ENCODE peak calls at places on chromosomes 16 and 17, in nine cellular contexts. One of them, this sample, is unnamed. For H3K4me1, the result is how much of the 10 kb centered on the place peaks cover.

GRCh38 chr17:81422776-81423697 is 27.8 kb downstream of the BAHCC1 start:
- DNase-seq in OCI-LY7: no peak
- DNase-seq in tibial artery: peak
- DNase-seq in breast epithelium: peak
- DNase-seq in hepatocyte: peak
- DNase-seq in stomach: peak
- DNase-seq in lower lobe of right lung: peak
- DNase-seq in prostate gland: peak
- DNase-seq in Peyer's patch: no peak
- DNase-seq in this sample: peak

GRCh38 chr17:39231587-39232551 is 6.1 kb upstream of the STAC2 start:
- DNase-seq in OCI-LY7: peak
- DNase-seq in tibial artery: no peak
- DNase-seq in breast epithelium: no peak
- DNase-seq in hepatocyte: peak
- DNase-seq in stomach: peak
- DNase-seq in lower lobe of right lung: peak
- DNase-seq in prostate gland: no peak
- DNase-seq in Peyer's patch: peak
- DNase-seq in this sample: no peak

GRCh38 chr17:50269477-50270429 is 4.5 kb upstream of the TMEM92 start:
- DNase-seq in OCI-LY7: peak
- DNase-seq in tibial artery: peak
- DNase-seq in breast epithelium: no peak
- DNase-seq in hepatocyte: peak
- DNase-seq in stomach: peak
- DNase-seq in lower lobe of right lung: peak
- DNase-seq in prostate gland: peak
- DNase-seq in Peyer's patch: peak
- DNase-seq in this sample: no peak

GRCh38 chr16:49500211-49500610 is 126.6 kb downstream of the C16orf78 start:
- DNase-seq in OCI-LY7: no peak
- DNase-seq in tibial artery: no peak
- DNase-seq in breast epithelium: no peak
- DNase-seq in hepatocyte: no peak
- DNase-seq in stomach: no peak
- DNase-seq in lower lobe of right lung: no peak
- DNase-seq in prostate gland: no peak
- DNase-seq in Peyer's patch: no peak
- DNase-seq in this sample: no peak

GRCh38 chr16:54928421-54929089 is 2.1 kb upstream of the IRX5 start:
- DNase-seq in OCI-LY7: peak
- DNase-seq in tibial artery: peak
- DNase-seq in breast epithelium: peak
- DNase-seq in hepatocyte: peak
- DNase-seq in stomach: peak
- DNase-seq in lower lobe of right lung: peak
- DNase-seq in prostate gland: peak
- DNase-seq in Peyer's patch: no peak
- DNase-seq in this sample: no peak

GRCh38 chr16:21162661-21163151 is 4.2 kb downstream of the LDAF1 start:
- DNase-seq in OCI-LY7: no peak
- DNase-seq in tibial artery: peak
- DNase-seq in breast epithelium: no peak
- DNase-seq in hepatocyte: no peak
- DNase-seq in stomach: peak
- DNase-seq in lower lobe of right lung: no peak
- DNase-seq in prostate gland: peak
- DNase-seq in Peyer's patch: no peak
- DNase-seq in this sample: no peak

GRCh38 chr17:41521574-41522261 is 3.0 kb upstream of the KRT15 start:
- DNase-seq in OCI-LY7: no peak
- DNase-seq in tibial artery: no peak
- DNase-seq in breast epithelium: peak
- DNase-seq in hepatocyte: peak
- DNase-seq in stomach: peak
- DNase-seq in lower lobe of right lung: peak
- DNase-seq in prostate gland: no peak
- DNase-seq in Peyer's patch: no peak
- DNase-seq in this sample: no peak

GRCh38 chr16:58755989-58756649 is 22.0 kb upstream of the GOT2 start:
- DNase-seq in OCI-LY7: peak
- DNase-seq in tibial artery: peak
- DNase-seq in breast epithelium: peak
- DNase-seq in hepatocyte: peak
- DNase-seq in stomach: peak
- DNase-seq in lower lobe of right lung: peak
- DNase-seq in prostate gland: peak
- DNase-seq in Peyer's patch: peak
- DNase-seq in this sample: peak

GRCh38 chr17:8762012-8762411 is 3.7 kb upstream of the SPDYE4 start:
- DNase-seq in OCI-LY7: no peak
- DNase-seq in tibial artery: no peak
- DNase-seq in breast epithelium: no peak
- DNase-seq in hepatocyte: no peak
- DNase-seq in stomach: no peak
- DNase-seq in lower lobe of right lung: no peak
- DNase-seq in prostate gland: no peak
- DNase-seq in Peyer's patch: no peak
- DNase-seq in this sample: no peak

GRCh38 chr17:45261577-45262515 is at the start of gene SPATA32:
- DNase-seq in OCI-LY7: peak
- DNase-seq in tibial artery: peak
- DNase-seq in breast epithelium: no peak
- DNase-seq in hepatocyte: peak
- DNase-seq in stomach: peak
- DNase-seq in lower lobe of right lung: peak
- DNase-seq in prostate gland: peak
- DNase-seq in Peyer's patch: peak
- DNase-seq in this sample: no peak

GRCh38 chr17:17503566-17504130 is 7.5 kb upstream of the RASD1 start:
- DNase-seq in OCI-LY7: no peak
- DNase-seq in tibial artery: no peak
- DNase-seq in breast epithelium: no peak
- DNase-seq in hepatocyte: no peak
- DNase-seq in stomach: no peak
- DNase-seq in lower lobe of right lung: peak
- DNase-seq in prostate gland: no peak
- DNase-seq in Peyer's patch: no peak
- DNase-seq in this sample: no peak

GRCh38 chr17:45783593-45784292 is 377 bp upstream of the CRHR1 start:
- DNase-seq in OCI-LY7: no peak
- DNase-seq in tibial artery: no peak
- DNase-seq in breast epithelium: no peak
- DNase-seq in hepatocyte: peak
- DNase-seq in stomach: no peak
- DNase-seq in lower lobe of right lung: no peak
- DNase-seq in prostate gland: peak
- DNase-seq in Peyer's patch: no peak
- DNase-seq in this sample: no peak

GRCh38 chr17:29613371-29613837 is 9.3 kb downstream of the CORO6 start:
- DNase-seq in OCI-LY7: peak
- DNase-seq in tibial artery: peak
- DNase-seq in breast epithelium: peak
- DNase-seq in hepatocyte: peak
- DNase-seq in stomach: peak
- DNase-seq in lower lobe of right lung: peak
- DNase-seq in prostate gland: peak
- DNase-seq in Peyer's patch: peak
- DNase-seq in this sample: peak

GRCh38 chr16:79212114-79212791 is 388.3 kb downstream of the MAF start:
- DNase-seq in OCI-LY7: no peak
- DNase-seq in tibial artery: no peak
- DNase-seq in breast epithelium: no peak
- DNase-seq in hepatocyte: no peak
- DNase-seq in stomach: no peak
- DNase-seq in lower lobe of right lung: no peak
- DNase-seq in prostate gland: no peak
- DNase-seq in Peyer's patch: no peak
- DNase-seq in this sample: no peak

GRCh38 chr17:28493467-28493866 is 12.7 kb upstream of the FOXN1 start:
- DNase-seq in OCI-LY7: no peak
- DNase-seq in tibial artery: no peak
- DNase-seq in breast epithelium: no peak
- DNase-seq in hepatocyte: no peak
- DNase-seq in stomach: no peak
- DNase-seq in lower lobe of right lung: no peak
- DNase-seq in prostate gland: no peak
- DNase-seq in Peyer's patch: no peak
- DNase-seq in this sample: no peak

GRCh38 chr17:46212634-46213435 is 19.6 kb upstream of the KANSL1 start:
- DNase-seq in OCI-LY7: peak
- DNase-seq in tibial artery: peak
- DNase-seq in breast epithelium: peak
- DNase-seq in hepatocyte: peak
- DNase-seq in stomach: peak
- DNase-seq in lower lobe of right lung: no peak
- DNase-seq in prostate gland: peak
- DNase-seq in Peyer's patch: peak
- DNase-seq in this sample: peak

DNA sequence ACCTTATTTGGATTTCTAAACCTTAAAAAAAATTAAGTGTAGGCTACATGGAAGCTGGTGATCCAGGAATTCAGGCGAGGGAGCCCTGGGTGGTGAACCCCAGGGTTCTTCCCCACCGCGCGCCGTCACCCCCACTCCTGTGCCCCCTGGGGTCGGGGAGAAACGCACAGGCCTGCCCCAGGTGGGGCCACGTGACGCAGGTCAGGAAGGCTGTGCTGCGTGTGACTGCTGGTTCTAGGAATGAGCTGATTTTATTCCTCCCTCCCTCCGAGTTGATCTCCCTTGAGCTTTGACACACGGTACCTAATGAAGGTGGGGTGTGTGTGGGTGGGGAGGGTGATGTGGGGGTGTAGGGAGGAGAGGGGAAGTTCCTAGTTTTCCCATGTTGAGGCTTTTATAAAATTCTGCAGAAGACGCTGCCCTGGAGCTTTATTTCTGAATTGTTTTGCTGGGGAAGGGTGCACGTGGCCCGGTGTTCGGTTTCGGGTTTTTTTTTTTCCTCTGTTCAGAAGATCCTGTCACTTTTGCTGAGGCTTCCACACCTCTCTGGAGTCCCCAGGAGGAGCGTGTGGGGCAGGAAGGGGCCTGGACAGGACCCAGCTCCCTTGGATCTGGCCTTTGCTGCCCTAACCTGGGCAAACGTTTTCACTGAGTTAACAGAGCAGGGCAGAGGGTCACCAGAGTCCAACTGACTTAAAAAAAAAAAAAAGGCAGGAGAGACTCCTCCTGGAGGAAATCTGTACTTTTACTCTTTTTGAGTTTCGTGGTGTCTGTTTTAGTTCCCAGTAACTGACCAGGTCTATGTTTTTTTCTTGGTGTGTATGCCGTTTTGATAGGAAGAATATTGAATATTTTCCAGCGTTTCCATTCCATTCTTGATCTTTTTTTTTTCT is 55.8 kb upstream of the GSE1 start:
- DNase-seq in OCI-LY7: peak
- DNase-seq in tibial artery: no peak
- DNase-seq in breast epithelium: no peak
- DNase-seq in hepatocyte: peak
- DNase-seq in stomach: no peak
- DNase-seq in lower lobe of right lung: no peak
- DNase-seq in prostate gland: no peak
- DNase-seq in Peyer's patch: peak
- DNase-seq in this sample: no peak
- TF ChIP-seq CTCF in OCI-LY7: no peak
- TF ChIP-seq CTCF in tibial artery: peak
- TF ChIP-seq CTCF in breast epithelium: no peak
- TF ChIP-seq CTCF in hepatocyte: peak
- TF ChIP-seq CTCF in stomach: peak
- TF ChIP-seq CTCF in lower lobe of right lung: no peak
- TF ChIP-seq CTCF in prostate gland: no peak
- TF ChIP-seq CTCF in Peyer's patch: peak
- TF ChIP-seq CTCF in this sample: peak

GRCh38 chr17:37089998-37090397 is 141.2 kb downstream of the AATF start:
- DNase-seq in OCI-LY7: no peak
- DNase-seq in tibial artery: no peak
- DNase-seq in breast epithelium: no peak
- DNase-seq in hepatocyte: no peak
- DNase-seq in stomach: no peak
- DNase-seq in lower lobe of right lung: no peak
- DNase-seq in prostate gland: no peak
- DNase-seq in Peyer's patch: peak
- DNase-seq in this sample: no peak

GRCh38 chr17:37088913-37089312 is 140.2 kb downstream of the AATF start:
- DNase-seq in OCI-LY7: no peak
- DNase-seq in tibial artery: no peak
- DNase-seq in breast epithelium: no peak
- DNase-seq in hepatocyte: no peak
- DNase-seq in stomach: no peak
- DNase-seq in lower lobe of right lung: no peak
- DNase-seq in prostate gland: no peak
- DNase-seq in Peyer's patch: no peak
- DNase-seq in this sample: no peak

GRCh38 chr17:37086329-37086728 is 137.6 kb downstream of the AATF start:
- DNase-seq in OCI-LY7: no peak
- DNase-seq in tibial artery: no peak
- DNase-seq in breast epithelium: no peak
- DNase-seq in hepatocyte: no peak
- DNase-seq in stomach: peak
- DNase-seq in lower lobe of right lung: no peak
- DNase-seq in prostate gland: no peak
- DNase-seq in Peyer's patch: no peak
- DNase-seq in this sample: no peak

GRCh38 chr17:37088459-37088858 is 139.7 kb downstream of the AATF start:
- DNase-seq in OCI-LY7: no peak
- DNase-seq in tibial artery: no peak
- DNase-seq in breast epithelium: no peak
- DNase-seq in hepatocyte: peak
- DNase-seq in stomach: peak
- DNase-seq in lower lobe of right lung: no peak
- DNase-seq in prostate gland: peak
- DNase-seq in Peyer's patch: no peak
- DNase-seq in this sample: no peak

GRCh38 chr17:37087683-37088082 is 138.9 kb downstream of the AATF start:
- DNase-seq in OCI-LY7: no peak
- DNase-seq in tibial artery: no peak
- DNase-seq in breast epithelium: no peak
- DNase-seq in hepatocyte: no peak
- DNase-seq in stomach: no peak
- DNase-seq in lower lobe of right lung: no peak
- DNase-seq in prostate gland: no peak
- DNase-seq in Peyer's patch: no peak
- DNase-seq in this sample: no peak
- H3K4me1 ChIP-seq in OCI-LY7: under half
- H3K4me1 ChIP-seq in tibial artery: under half
- H3K4me1 ChIP-seq in breast epithelium: under half
- H3K4me1 ChIP-seq in hepatocyte: under half
- H3K4me1 ChIP-seq in stomach: under half
- H3K4me1 ChIP-seq in lower lobe of right lung: under half
- H3K4me1 ChIP-seq in prostate gland: under half
- H3K4me1 ChIP-seq in Peyer's patch: under half
- H3K4me1 ChIP-seq in this sample: under half

GRCh38 chr16:88366704-88367047 is 16.1 kb upstream of the ZNF469 start:
- DNase-seq in OCI-LY7: no peak
- DNase-seq in tibial artery: no peak
- DNase-seq in breast epithelium: no peak
- DNase-seq in hepatocyte: no peak
- DNase-seq in stomach: no peak
- DNase-seq in lower lobe of right lung: no peak
- DNase-seq in prostate gland: no peak
- DNase-seq in Peyer's patch: no peak
- DNase-seq in this sample: no peak
- H3K4me3 ChIP-seq in OCI-LY7: no peak
- H3K4me3 ChIP-seq in tibial artery: no peak
- H3K4me3 ChIP-seq in breast epithelium: no peak
- H3K4me3 ChIP-seq in hepatocyte: no peak
- H3K4me3 ChIP-seq in stomach: no peak
- H3K4me3 ChIP-seq in lower lobe of right lung: no peak
- H3K4me3 ChIP-seq in prostate gland: no peak
- H3K4me3 ChIP-seq in Peyer's patch: no peak
- H3K4me3 ChIP-seq in this sample: no peak

GRCh38 chr16:75491876-75492275 is 3.4 kb downstream of the CHST6 start:
- DNase-seq in OCI-LY7: peak
- DNase-seq in tibial artery: no peak
- DNase-seq in breast epithelium: no peak
- DNase-seq in hepatocyte: no peak
- DNase-seq in stomach: no peak
- DNase-seq in lower lobe of right lung: no peak
- DNase-seq in prostate gland: no peak
- DNase-seq in Peyer's patch: no peak
- DNase-seq in this sample: no peak
- TF ChIP-seq CTCF in OCI-LY7: peak
- TF ChIP-seq CTCF in tibial artery: no peak
- TF ChIP-seq CTCF in breast epithelium: no peak
- TF ChIP-seq CTCF in hepatocyte: no peak
- TF ChIP-seq CTCF in stomach: no peak
- TF ChIP-seq CTCF in lower lobe of right lung: no peak
- TF ChIP-seq CTCF in prostate gland: no peak
- TF ChIP-seq CTCF in Peyer's patch: no peak
- TF ChIP-seq CTCF in this sample: no peak

This sample was measured in thoracic aorta.